ENCODE peak calls at places on chromosomes 16 and 17, in seven cellular contexts. H is heart right ventricle; Q is stimulated activated CD8-positive, alpha-beta memory T cell treated with anti-CD3 and anti-CD28 coated beads, Interleukin-4, amount 100 ng/mL, for 48 hours; Z is foreskin fibroblast; O is LNCaP clone FGC; D is ELR; T is T-helper 17 cell. X is an unnamed sample.

GRCh38 chr17:56593073-56593740 is at the start of gene NOG:
- DNase-seq in Z (peak), O (no peak), D (peak), H (peak), T (no peak), Q (peak), X (peak)

GRCh38 chr16:3523281-3523680 is 22.5 kb downstream of the CLUAP1 start:
- DNase-seq in O (no peak), Z (no peak), H (no peak), Q (no peak), D (no peak), T (no peak), X (no peak)

GRCh38 chr17:57144567-57144966 is 59.5 kb downstream of the AKAP1 start:
- DNase-seq in O (no peak), Q (no peak), T (no peak), H (no peak), Z (no peak), D (no peak), X (no peak)

GRCh38 chr17:62780273-62780672 is 27.8 kb downstream of the MARCHF10 start:
- DNase-seq in O (peak), Z (no peak), Q (no peak), H (peak), T (no peak), D (no peak), X (no peak)

GRCh38 chr16:66927012-66927436 is 1.7 kb upstream of the RRAD start:
- DNase-seq in D (peak), Q (no peak), T (no peak), H (peak), Z (peak), O (no peak), X (peak)

GRCh38 chr16:50683689-50684374 is 2.7 kb upstream of the SNX20 start:
- DNase-seq in T (no peak), Z (no peak), O (no peak), Q (peak), D (no peak), H (no peak), X (no peak)

GRCh38 chr17:32826076-32826475 is 50.8 kb downstream of the MYO1D start:
- DNase-seq in Z (no peak), Q (no peak), D (no peak), O (no peak), H (no peak), T (no peak), X (no peak)

GRCh38 chr17:38919316-38920078 is 5.9 kb upstream of the LASP1NB start:
- DNase-seq in T (no peak), D (no peak), Q (peak), O (no peak), H (no peak), Z (no peak), X (no peak)

GRCh38 chr16:69772560-69773254 is 10.6 kb downstream of the WWP2 start:
- DNase-seq in H (no peak), O (no peak), T (no peak), Z (peak), Q (peak), D (no peak), X (no peak)

GRCh38 chr17:31457391-31458234 is 66.1 kb downstream of the RAB11FIP4 start:
- DNase-seq in H (no peak), D (no peak), T (no peak), Q (no peak), O (no peak), Z (no peak), X (no peak)

GRCh38 chr16:66154801-66155200 is 211.7 kb upstream of the CDH5 start:
- DNase-seq in D (no peak), H (no peak), O (no peak), Z (no peak), T (no peak), Q (no peak), X (no peak)

GRCh38 chr16:28140788-28141618 is 70.8 kb downstream of the XPO6 start:
- DNase-seq in T (no peak), Q (peak), Z (no peak), D (no peak), H (no peak), O (peak), X (no peak)

GRCh38 chr16:19210968-19211367 is 42.9 kb downstream of the SYT17 start:
- DNase-seq in D (no peak), Q (no peak), O (no peak), Z (no peak), T (no peak), H (no peak), X (no peak)

GRCh38 chr16:87218281-87219055 is 98.7 kb downstream of the C16orf95 start:
- DNase-seq in T (no peak), H (no peak), Q (no peak), O (no peak), D (no peak), Z (no peak), X (no peak)

GRCh38 chr17:47192549-47192948 is 3.5 kb upstream of the CDC27 start:
- DNase-seq in H (no peak), T (no peak), Q (no peak), D (no peak), Z (peak), O (no peak), X (peak)

GRCh38 chr16:2752850-2753522 is 548 bp downstream of the SRRM2 start:
- DNase-seq in Q (peak), O (peak), H (peak), D (peak), Z (peak), T (peak), X (peak)

GRCh38 chr16:82137819-82138177 is 32.2 kb downstream of the MPHOSPH6 start:
- DNase-seq in D (no peak), H (no peak), Q (no peak), T (no peak), O (no peak), Z (no peak), X (no peak)

GRCh38 chr16:56903866-56904265 is 28.1 kb upstream of the HERPUD1 start:
- DNase-seq in Z (no peak), O (no peak), H (no peak), D (no peak), Q (no peak), T (no peak), X (no peak)

GRCh38 chr16:88809068-88809675 is 2.6 kb downstream of the APRT start:
- DNase-seq in D (peak), T (no peak), Z (no peak), Q (peak), H (no peak), O (no peak), X (no peak)

GRCh38 chr17:68461589-68461988 is 4.3 kb upstream of the WIPI1 start:
- DNase-seq in Z (no peak), D (no peak), O (no peak), H (no peak), T (no peak), Q (peak), X (no peak)

GRCh38 chr17:83175551-83176271 is 96.3 kb downstream of the METRNL start:
- DNase-seq in O (no peak), Q (peak), Z (no peak), D (no peak), T (no peak), H (no peak), X (no peak)

GRCh38 chr17:58320163-58320558 is 8.4 kb downstream of the TSPOAP1 start:
- DNase-seq in Q (no peak), H (no peak), D (no peak), T (peak), Z (no peak), O (no peak), X (no peak)

GRCh38 chr16:87295259-87295658 is 21.9 kb downstream of the C16orf95 start:
- DNase-seq in Z (no peak), Q (no peak), O (no peak), D (peak), T (no peak), H (no peak), X (no peak)

GRCh38 chr17:2025220-2025621 is at the start of gene RTN4RL1:
- DNase-seq in D (peak), Z (peak), H (peak), Q (peak), T (peak), O (peak), X (no peak)

GRCh38 chr17:31078290-31078689 is 16.5 kb upstream of the NF1 start:
- DNase-seq in O (no peak), H (no peak), T (no peak), Z (no peak), Q (no peak), D (no peak), X (no peak)

GRCh38 chr17:62840871-62841270 is 32.8 kb upstream of the MARCHF10 start:
- DNase-seq in O (no peak), H (no peak), D (no peak), Z (no peak), Q (no peak), T (no peak), X (no peak)

GRCh38 chr17:5299383-5299782 is 17.3 kb downstream of the RABEP1 start:
- DNase-seq in Z (no peak), D (no peak), T (no peak), Q (no peak), H (no peak), O (no peak), X (no peak)

GRCh38 chr16:89633064-89633631 is 19.7 kb downstream of the DPEP1 start:
- DNase-seq in T (no peak), D (peak), H (no peak), Z (peak), Q (no peak), O (no peak), X (peak)

GRCh38 chr17:54738496-54738895 is 162.2 kb upstream of the TOM1L1 start:
- DNase-seq in D (no peak), H (no peak), O (no peak), T (no peak), Q (no peak), Z (no peak), X (no peak)

GRCh38 chr17:18185832-18186231 is 2.2 kb downstream of the ALKBH5 start:
- DNase-seq in Q (no peak), H (no peak), Z (peak), O (no peak), T (no peak), D (peak), X (no peak)

GRCh38 chr17:7626956-7627249 is 718 bp downstream of the SAT2 start:
- DNase-seq in Q (no peak), D (no peak), O (no peak), H (no peak), Z (no peak), T (no peak), X (no peak)

GRCh38 chr16:13896543-13897182 is 23.3 kb upstream of the ERCC4 start:
- DNase-seq in T (no peak), Q (peak), O (no peak), H (no peak), D (peak), Z (peak), X (no peak)

GRCh38 chr17:66654341-66654740 is 180.6 kb upstream of the CACNG5 start:
- DNase-seq in H (no peak), D (peak), Q (no peak), Z (peak), T (no peak), O (no peak), X (no peak)

GRCh38 chr17:50919321-50920040 is 53.3 kb upstream of the TOB1 start:
- DNase-seq in H (peak), O (peak), T (peak), D (peak), Z (peak), Q (peak), X (peak)

GRCh38 chr17:22707626-22708025 is 1015.3 kb downstream of the KCNJ18 start:
- DNase-seq in Q (no peak), H (no peak), T (no peak), O (no peak), Z (no peak), D (no peak), X (no peak)

GRCh38 chr16:66520406-66521194 is 29.3 kb downstream of the TK2 start:
- DNase-seq in Z (no peak), H (peak), T (no peak), D (no peak), O (no peak), Q (no peak), X (no peak)

GRCh38 chr17:12665263-12666210 is at the start of gene MYOCD:
- DNase-seq in T (no peak), Q (no peak), O (no peak), H (peak), Z (peak), D (peak), X (peak)

X was measured in HCEC 1CT.